ENCODE peak calls at places on chromosomes 12 and 14, in nine cellular contexts. S is smooth muscle cell of the brain vasculature; G is SW480; E is immature natural killer cell; I is stimulated activated CD4-positive, alpha-beta T cell treated with anti-CD3 and anti-CD28 coated beads, Interleukin-15, amount 100 ng/mL, for 48 hours; Z is GM04504; H is NCI-H774; J is CD8-positive, alpha-beta memory T cell; L is dorsolateral prefrontal cortex. M is an unnamed sample.

GRCh38 chr12:32467959-32468863 is 68.9 kb downstream of the FGD4 start:
- DNase-seq in G (no peak), I (no peak), L (no peak), J (no peak), E (no peak), Z (no peak), H (no peak), S (no peak), M (no peak)

GRCh38 chr12:124392991-124393790 is 98.3 kb downstream of the RFLNA start:
- DNase-seq in L (peak; percentile 61), S (peak; percentile 64), I (no peak), H (no peak), Z (peak; percentile 79), G (no peak), E (no peak), J (no peak), M (peak; percentile 79)

GRCh38 chr12:12333407-12333831 is 16.6 kb downstream of the MANSC1 start:
- DNase-seq in S (no peak), J (no peak), E (no peak), G (no peak), H (peak; percentile 93), Z (no peak), I (no peak), L (no peak), M (no peak)

GRCh38 chr12:57726151-57726883 is 12.2 kb downstream of the AGAP2 start:
- DNase-seq in I (no peak), Z (peak; percentile 70), E (no peak), G (peak; percentile 88), J (no peak), S (no peak), L (peak; percentile 60), H (peak; percentile 82), M (peak; percentile 84)

GRCh38 chr14:68015356-68016242 is 196.0 kb downstream of the RAD51B start:
- DNase-seq in Z (no peak), G (no peak), S (no peak), I (no peak), E (no peak), L (no peak), J (no peak), H (no peak), M (no peak)

GRCh38 chr14:41343857-41344256 is 262.8 kb upstream of the LRFN5 start:
- DNase-seq in J (no peak), S (no peak), G (no peak), L (no peak), H (no peak), Z (no peak), E (no peak), I (no peak), M (no peak)

GRCh38 chr12:3680919-3681594 is 71.9 kb downstream of the CRACR2A start:
- DNase-seq in S (no peak), E (no peak), H (peak; percentile 60), L (peak; percentile 31), Z (no peak), G (no peak), I (no peak), J (no peak), M (no peak)

GRCh38 chr14:105060751-105061427 is 4.3 kb downstream of the GPR132 start:
- DNase-seq in G (no peak), S (no peak), L (no peak), Z (no peak), J (no peak), E (peak; percentile 54), H (no peak), I (no peak), M (peak; percentile 78)

GRCh38 chr12:45065125-45065626 is 14.3 kb upstream of the DBX2 start:
- DNase-seq in G (no peak), E (no peak), H (no peak), I (no peak), L (no peak), S (no peak), Z (no peak), J (no peak), M (no peak)

GRCh38 chr12:1922985-1923384 is 4.5 kb upstream of the CACNA2D4 start:
- DNase-seq in H (no peak), G (no peak), J (no peak), Z (no peak), E (no peak), S (no peak), I (no peak), L (no peak), M (peak; percentile 14)

GRCh38 chr12:16573652-16574077 is 32.3 kb downstream of the LMO3 start:
- DNase-seq in Z (no peak), H (no peak), J (no peak), G (no peak), L (no peak), S (no peak), I (no peak), E (no peak), M (peak; percentile 76)

GRCh38 chr12:49355913-49356312 is 9.2 kb downstream of the DNAJC22 start:
- DNase-seq in L (no peak), S (no peak), H (no peak), Z (no peak), J (no peak), I (no peak), G (no peak), E (no peak), M (no peak)

GRCh38 chr12:120529641-120530314 is 820 bp upstream of the COQ5 start:
- DNase-seq in Z (no peak), G (peak; percentile 76), I (no peak), S (no peak), E (no peak), L (no peak), H (peak; percentile 39), J (no peak), M (no peak)

GRCh38 chr14:23631234-23631633 is 4.9 kb upstream of the DHRS2 start:
- DNase-seq in Z (no peak), J (no peak), H (no peak), G (no peak), E (no peak), S (no peak), L (no peak), I (no peak), M (no peak)

GRCh38 chr14:96260341-96260821 is 4.4 kb downstream of the BDKRB1 start:
- DNase-seq in I (no peak), L (no peak), G (peak; percentile 21), Z (peak; percentile 87), H (no peak), S (no peak), E (no peak), J (no peak), M (no peak)

GRCh38 chr12:4172999-4173398 is 100.6 kb upstream of the CCND2 start:
- DNase-seq in J (no peak), H (no peak), L (no peak), I (no peak), E (no peak), S (no peak), G (no peak), Z (no peak), M (no peak)

GRCh38 chr14:61812347-61813100 is 50.3 kb downstream of the SNAPC1 start:
- DNase-seq in G (no peak), I (no peak), J (no peak), L (no peak), H (no peak), S (no peak), E (no peak), Z (no peak), M (no peak)

GRCh38 chr14:78018283-78018682 is 151.9 kb upstream of the NRXN3 start:
- DNase-seq in I (no peak), Z (no peak), S (no peak), L (no peak), H (no peak), J (no peak), G (no peak), E (no peak), M (no peak)

GRCh38 chr14:53938126-53938671 is 18.4 kb downstream of the BMP4 start:
- DNase-seq in J (no peak), L (no peak), H (no peak), I (no peak), G (no peak), S (no peak), E (no peak), Z (no peak), M (no peak)

GRCh38 chr12:117412465-117413190 is 51.2 kb upstream of the NOS1 start:
- DNase-seq in S (no peak), L (no peak), H (no peak), I (no peak), E (no peak), J (no peak), Z (no peak), G (no peak), M (no peak)

GRCh38 chr12:88510841-88511240 is 69.4 kb downstream of the KITLG start:
- DNase-seq in E (no peak), S (no peak), J (no peak), G (no peak), H (no peak), L (no peak), Z (no peak), I (no peak), M (no peak)

GRCh38 chr14:68789798-68790655 is 2.8 kb downstream of the ZFP36L1 start:
- DNase-seq in S (no peak), E (peak; percentile 24), G (no peak), L (no peak), I (no peak), Z (no peak), H (no peak), J (no peak), M (no peak)

GRCh38 chr14:64422753-64423152 is 34.6 kb downstream of the MTHFD1 start:
- DNase-seq in J (no peak), S (no peak), H (no peak), G (no peak), Z (no peak), L (no peak), E (no peak), I (no peak), M (no peak)

GRCh38 chr12:50313256-50313931 is 30.1 kb upstream of the LIMA1 start:
- DNase-seq in L (no peak), J (no peak), Z (no peak), G (no peak), I (no peak), E (no peak), H (no peak), S (no peak), M (no peak)

GRCh38 chr12:115354476-115354890 is 670.5 kb upstream of the TBX3 start:
- DNase-seq in J (no peak), I (no peak), G (peak; percentile 12), E (no peak), Z (no peak), H (no peak), L (no peak), S (no peak), M (no peak)

GRCh38 chr12:109861689-109862314 is 18.5 kb downstream of the GLTP start:
- DNase-seq in G (no peak), J (no peak), L (no peak), I (no peak), E (no peak), S (no peak), H (no peak), Z (no peak), M (no peak)

GRCh38 chr12:6465467-6466183 is 4.9 kb downstream of the VAMP1 start:
- DNase-seq in H (peak; percentile 46), Z (peak; percentile 52), L (no peak), S (peak; percentile 47), I (no peak), J (peak; percentile 32), G (peak; percentile 71), E (peak; percentile 57), M (no peak)

GRCh38 chr14:22594156-22594716 is 3.9 kb upstream of the ABHD4 start:
- DNase-seq in L (no peak), G (no peak), I (no peak), E (no peak), S (no peak), Z (no peak), J (no peak), H (no peak), M (no peak)

GRCh38 chr12:94074970-94075695 is 73.2 kb upstream of the PLXNC1 start:
- DNase-seq in J (no peak), G (peak; percentile 49), S (peak; percentile 44), E (no peak), I (no peak), Z (peak; percentile 73), L (no peak), H (no peak), M (peak; percentile 62)

GRCh38 chr14:41805633-41806032 is 199.0 kb downstream of the LRFN5 start:
- DNase-seq in E (no peak), I (no peak), H (no peak), L (no peak), S (no peak), G (no peak), J (no peak), Z (no peak), M (no peak)